ENCODE peak calls at places on chromosomes 12 and 14, in six cellular contexts. R is SK-N-SH; W is upper lobe of right lung; D is tibial artery; E is A549; X is CD4-positive, CD25-positive, alpha-beta regulatory T cell. V is an unnamed sample.
A peak's percentile ranks its signal among the peaks of the same experiment; 100 is the strongest.

GRCh38 chr12:47883663-47884195 is 21.1 kb downstream of the VDR start:
- DNase-seq in D (peak; percentile 41), W (no peak), X (no peak), R (no peak), E (no peak), V (no peak)

GRCh38 chr12:42166501-42166900 is 21.8 kb upstream of the GXYLT1 start:
- DNase-seq in R (no peak), X (no peak), E (no peak), D (no peak), W (no peak), V (no peak)

GRCh38 chr12:107437954-107438353 is 247.6 kb upstream of the PWP1 start:
- DNase-seq in E (no peak), D (no peak), X (no peak), W (no peak), R (no peak), V (no peak)

GRCh38 chr14:96294246-96294645 is 38.2 kb downstream of the BDKRB1 start:
- DNase-seq in R (no peak), E (no peak), W (no peak), X (no peak), D (no peak), V (no peak)

GRCh38 chr12:56410768-56411167 is 38.5 kb downstream of the TIMELESS start:
- DNase-seq in X (no peak), D (no peak), E (no peak), R (no peak), W (no peak), V (no peak)

GRCh38 chr14:36229262-36229661 is 52.7 kb upstream of the PTCSC3 start:
- DNase-seq in E (no peak), D (no peak), W (no peak), R (no peak), X (no peak), V (no peak)

GRCh38 chr12:6241495-6241894 is 41.3 kb downstream of the CD9 start:
- DNase-seq in E (no peak), W (peak; percentile 88), D (peak; percentile 76), X (no peak), R (no peak), V (no peak)

GRCh38 chr14:32382704-32383103 is 53.6 kb downstream of the AKAP6 start:
- DNase-seq in D (no peak), E (peak; percentile 40), R (peak; percentile 34), W (no peak), X (no peak), V (no peak)

GRCh38 chr12:117850048-117850447 is 118.7 kb downstream of the KSR2 start:
- DNase-seq in D (no peak), W (no peak), R (peak; percentile 81), E (peak; percentile 77), X (no peak), V (no peak)

GRCh38 chr12:131153016-131153415 is 199.3 kb downstream of the ADGRD1 start:
- DNase-seq in E (no peak), D (peak; percentile 33), X (no peak), R (no peak), W (no peak), V (no peak)
- H3K4me1 ChIP-seq in E (no peaks in the 10 kb centered on the region), D (no peaks in the 10 kb centered on the region), X (no peaks in the 10 kb centered on the region), R (peaks cover 3% of the 10 kb centered on the region), W (no peaks in the 10 kb centered on the region), V (no peaks in the 10 kb centered on the region)

GRCh38 chr12:30969606-30970395 is 43.3 kb downstream of the TSPAN11 start:
- DNase-seq in E (no peak), X (no peak), D (no peak), R (no peak), W (no peak), V (no peak)

GRCh38 chr12:30970559-30971202 is 44.1 kb downstream of the TSPAN11 start:
- DNase-seq in R (peak; percentile 77), W (no peak), D (no peak), E (no peak), X (no peak), V (no peak)

GRCh38 chr12:30973171-30973570 is 46.6 kb downstream of the TSPAN11 start:
- DNase-seq in E (no peak), D (no peak), W (no peak), X (no peak), R (no peak), V (no peak)

GRCh38 chr12:30973830-30974229 is 47.3 kb downstream of the TSPAN11 start:
- DNase-seq in W (no peak), X (no peak), E (no peak), R (no peak), D (no peak), V (no peak)

DNA sequence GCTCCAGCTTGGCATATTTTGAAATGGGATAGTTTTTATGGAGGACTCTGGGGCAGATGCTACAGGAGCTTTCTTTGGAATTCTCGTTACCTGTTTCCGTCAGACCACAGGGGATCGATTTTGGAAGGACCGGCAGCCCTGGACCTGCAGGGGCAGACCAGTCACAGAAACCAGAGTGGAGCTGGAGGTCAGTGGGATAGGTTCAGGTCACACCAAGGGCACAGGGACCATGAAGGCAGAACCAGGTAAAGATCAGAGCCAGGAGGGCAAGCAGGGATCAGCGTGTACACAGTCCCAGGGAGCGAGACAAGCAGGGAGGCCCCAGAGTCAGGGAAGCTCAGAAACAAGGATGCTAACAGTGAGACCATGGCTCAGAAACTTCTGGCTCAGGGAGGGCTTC is 45.5 kb downstream of the TSPAN11 start:
- DNase-seq in D (no peak), E (no peak), X (no peak), W (no peak), R (no peak), V (no peak)
- H3K4me1 ChIP-seq in D (no peaks in the 10 kb centered on the region), E (no peaks in the 10 kb centered on the region), X (no peaks in the 10 kb centered on the region), W (peaks cover 7% of the 10 kb centered on the region), R (peaks cover 60% of the 10 kb centered on the region), V (no peaks in the 10 kb centered on the region)

DNA sequence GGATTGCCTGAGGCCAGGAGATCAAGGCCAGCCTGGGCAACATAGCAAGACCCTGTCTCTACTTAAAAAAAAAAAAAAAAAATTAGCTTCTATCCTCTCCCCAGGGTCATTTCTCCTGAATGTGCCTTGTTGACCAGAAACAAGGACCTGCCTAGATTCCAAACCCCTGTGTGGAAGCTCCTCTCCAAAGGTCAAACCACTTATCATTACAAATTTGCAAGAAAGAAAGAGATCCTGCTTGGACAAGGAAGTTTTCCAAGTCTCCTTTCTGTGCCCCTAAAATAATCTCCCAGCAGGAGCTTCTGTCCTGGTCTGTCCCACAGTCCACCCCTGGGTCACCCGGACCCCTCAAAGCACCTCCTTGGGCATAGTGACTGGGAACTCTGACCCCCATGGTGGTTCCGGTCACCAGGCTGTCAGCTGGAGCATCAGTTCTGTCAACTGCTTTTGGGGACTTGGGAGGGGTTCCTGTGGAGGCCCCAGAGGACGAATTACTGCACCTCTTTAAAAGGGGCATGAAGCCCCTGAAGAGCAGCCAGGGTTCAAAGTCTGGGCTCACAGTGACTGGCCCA is 38.4 kb downstream of the ACTN1 start:
- DNase-seq in D (no peak), W (no peak), X (no peak), E (no peak), R (no peak), V (no peak)
- H3K4me1 ChIP-seq in D (peaks cover 21% of the 10 kb centered on the region), W (peaks cover 68% of the 10 kb centered on the region), X (peaks cover 8% of the 10 kb centered on the region), E (peaks cover 95% of the 10 kb centered on the region), R (peaks cover 93% of the 10 kb centered on the region), V (peaks cover 27% of the 10 kb centered on the region)

GRCh38 chr14:54713364-54713763 is 146.4 kb downstream of the SAMD4A start:
- DNase-seq in E (no peak), X (no peak), W (no peak), D (no peak), R (no peak), V (no peak)
- H3K4me1 ChIP-seq in E (peaks cover 4% of the 10 kb centered on the region), X (peaks cover 13% of the 10 kb centered on the region), W (peaks cover 17% of the 10 kb centered on the region), D (no peaks in the 10 kb centered on the region), R (no peaks in the 10 kb centered on the region), V (peaks cover 8% of the 10 kb centered on the region)

DNA sequence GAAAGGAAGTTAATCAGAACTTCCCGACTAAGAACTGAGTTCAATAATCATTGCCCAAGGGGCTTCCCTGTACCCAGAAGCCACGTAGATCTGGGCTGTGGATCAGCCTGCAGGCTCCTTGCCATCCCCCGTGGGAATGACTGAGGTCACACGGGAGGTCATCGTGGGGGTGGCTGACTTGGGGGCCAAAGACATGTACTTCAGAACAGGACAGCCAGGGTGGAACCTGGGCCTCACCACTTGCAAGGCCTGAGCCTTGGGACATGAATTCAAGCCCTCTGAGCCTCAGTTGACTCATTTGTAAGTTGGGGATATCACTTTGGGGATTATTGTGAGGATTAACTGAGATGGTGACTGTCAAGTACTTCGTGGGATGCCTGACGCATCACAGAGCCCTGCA is 221.0 kb downstream of the SLC41A2 start:
- DNase-seq in W (no peak), R (no peak), E (no peak), X (no peak), D (no peak), V (no peak)
- H3K4me1 ChIP-seq in W (peaks cover 32% of the 10 kb centered on the region), R (peaks cover 54% of the 10 kb centered on the region), E (peaks cover 11% of the 10 kb centered on the region), X (peaks cover 89% of the 10 kb centered on the region), D (no peaks in the 10 kb centered on the region), V (peaks cover 91% of the 10 kb centered on the region)

GRCh38 chr12:33330940-33331339 is 108.7 kb downstream of the SYT10 start:
- DNase-seq in X (no peak), R (no peak), W (no peak), D (no peak), E (no peak), V (no peak)
- H3K4me1 ChIP-seq in X (no peaks in the 10 kb centered on the region), R (no peaks in the 10 kb centered on the region), W (no peaks in the 10 kb centered on the region), D (no peaks in the 10 kb centered on the region), E (no peaks in the 10 kb centered on the region), V (no peaks in the 10 kb centered on the region)

GRCh38 chr12:9717070-9717925 is 15.6 kb downstream of the CLECL1 start:
- DNase-seq in W (no peak), X (no peak), E (no peak), D (no peak), R (no peak), V (no peak)
- H3K4me1 ChIP-seq in W (no peaks in the 10 kb centered on the region), X (no peaks in the 10 kb centered on the region), E (peaks cover 24% of the 10 kb centered on the region), D (no peaks in the 10 kb centered on the region), R (no peaks in the 10 kb centered on the region), V (no peaks in the 10 kb centered on the region)

DNA sequence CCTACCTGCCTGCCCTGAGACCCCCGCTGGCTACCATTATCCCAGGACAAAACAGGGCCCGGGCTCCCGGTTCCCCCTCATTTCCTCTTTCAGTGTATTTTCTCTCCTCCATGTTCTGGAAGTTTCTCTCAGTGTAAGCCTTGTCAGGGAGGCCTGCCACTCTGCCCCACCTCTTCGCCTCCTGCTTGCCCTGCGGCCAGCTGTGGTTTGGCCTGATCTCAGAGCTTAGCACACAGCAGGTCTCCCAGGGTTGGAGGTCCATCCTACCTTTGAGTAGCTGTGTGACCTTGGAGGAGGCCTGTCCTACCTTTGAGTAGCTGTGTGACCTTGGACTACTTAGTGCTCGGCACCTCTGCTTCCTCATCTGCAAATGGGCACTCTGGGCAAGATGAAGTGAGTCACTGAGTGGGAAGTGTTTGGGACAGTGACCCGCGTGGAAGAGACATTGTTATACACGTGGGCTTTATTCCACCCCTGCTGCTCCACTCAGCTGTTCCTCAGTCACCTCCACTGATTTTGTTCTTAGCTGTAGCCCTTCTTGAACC is 212.7 kb downstream of the ZFP36L1 start:
- DNase-seq in E (no peak), R (no peak), X (no peak), D (peak; percentile 52), W (no peak), V (no peak)
- H3K4me1 ChIP-seq in E (peaks cover 35% of the 10 kb centered on the region), R (peaks cover 8% of the 10 kb centered on the region), X (no peaks in the 10 kb centered on the region), D (no peaks in the 10 kb centered on the region), W (peaks cover 20% of the 10 kb centered on the region), V (no peaks in the 10 kb centered on the region)

GRCh38 chr12:132500856-132501180 is 10.9 kb downstream of the FBRSL1 start:
- DNase-seq in D (no peak), W (no peak), X (no peak), E (no peak), R (no peak), V (no peak)
- H3K4me1 ChIP-seq in D (no peaks in the 10 kb centered on the region), W (peaks cover 29% of the 10 kb centered on the region), X (peaks cover 78% of the 10 kb centered on the region), E (peaks cover 20% of the 10 kb centered on the region), R (peaks cover 31% of the 10 kb centered on the region), V (peaks cover 66% of the 10 kb centered on the region)

V was measured in CD4-positive, alpha-beta memory T cell.